ENCODE peak calls at places on chromosomes 13 and 19, in six cellular contexts. One of them, this sample, is unnamed.

GRCh38 chr19:3375221-3376088 is 9.1 kb downstream of the NFIC start:
- DNase-seq in transverse colon: peak
- DNase-seq in A549: no peak
- DNase-seq in IMR-90: peak
- DNase-seq in Peyer's patch: peak
- DNase-seq in uterus: peak
- DNase-seq in this sample: no peak

GRCh38 chr19:10120538-10121198 is 969 bp upstream of the EIF3G start:
- DNase-seq in transverse colon: no peak
- DNase-seq in A549: no peak
- DNase-seq in IMR-90: peak
- DNase-seq in Peyer's patch: no peak
- DNase-seq in uterus: no peak
- DNase-seq in this sample: no peak

GRCh38 chr19:15696654-15697194 is 23.8 kb downstream of the CYP4F12 start:
- DNase-seq in transverse colon: no peak
- DNase-seq in A549: no peak
- DNase-seq in IMR-90: no peak
- DNase-seq in Peyer's patch: no peak
- DNase-seq in uterus: no peak
- DNase-seq in this sample: no peak

GRCh38 chr13:94914829-94915228 is 202.5 kb upstream of the SOX21 start:
- DNase-seq in transverse colon: no peak
- DNase-seq in A549: no peak
- DNase-seq in IMR-90: no peak
- DNase-seq in Peyer's patch: no peak
- DNase-seq in uterus: no peak
- DNase-seq in this sample: no peak

GRCh38 chr13:59843040-59843439 is 320.7 kb downstream of the DIAPH3 start:
- DNase-seq in transverse colon: no peak
- DNase-seq in A549: no peak
- DNase-seq in IMR-90: no peak
- DNase-seq in Peyer's patch: no peak
- DNase-seq in uterus: no peak
- DNase-seq in this sample: no peak

GRCh38 chr19:13483215-13483614 is 23.1 kb downstream of the CACNA1A start:
- DNase-seq in transverse colon: no peak
- DNase-seq in A549: peak
- DNase-seq in IMR-90: no peak
- DNase-seq in Peyer's patch: no peak
- DNase-seq in uterus: no peak
- DNase-seq in this sample: no peak

GRCh38 chr19:2330632-2331284 is 2.3 kb downstream of the SPPL2B start:
- DNase-seq in transverse colon: peak
- DNase-seq in A549: no peak
- DNase-seq in IMR-90: no peak
- DNase-seq in Peyer's patch: peak
- DNase-seq in uterus: no peak
- DNase-seq in this sample: no peak

GRCh38 chr19:3125900-3126524 is 9.8 kb upstream of the GNA15 start:
- DNase-seq in transverse colon: peak
- DNase-seq in A549: peak
- DNase-seq in IMR-90: no peak
- DNase-seq in Peyer's patch: peak
- DNase-seq in uterus: peak
- DNase-seq in this sample: peak

GRCh38 chr13:97018029-97018819 is 23.9 kb upstream of the OXGR1 start:
- DNase-seq in transverse colon: peak
- DNase-seq in A549: peak
- DNase-seq in IMR-90: peak
- DNase-seq in Peyer's patch: peak
- DNase-seq in uterus: peak
- DNase-seq in this sample: peak

GRCh38 chr19:34260771-34261173 is 6.4 kb downstream of the GARRE1 start:
- DNase-seq in transverse colon: no peak
- DNase-seq in A549: no peak
- DNase-seq in IMR-90: peak
- DNase-seq in Peyer's patch: peak
- DNase-seq in uterus: no peak
- DNase-seq in this sample: no peak

GRCh38 chr13:106602178-106602577 is 34.2 kb upstream of the ARGLU1 start:
- DNase-seq in transverse colon: peak
- DNase-seq in A549: no peak
- DNase-seq in IMR-90: no peak
- DNase-seq in Peyer's patch: no peak
- DNase-seq in uterus: no peak
- DNase-seq in this sample: no peak

GRCh38 chr19:49829721-49830120 is 11.6 kb downstream of the MED25 start:
- DNase-seq in transverse colon: no peak
- DNase-seq in A549: no peak
- DNase-seq in IMR-90: no peak
- DNase-seq in Peyer's patch: no peak
- DNase-seq in uterus: no peak
- DNase-seq in this sample: no peak

GRCh38 chr13:46908511-46908910 is 11.7 kb upstream of the HTR2A start:
- DNase-seq in transverse colon: no peak
- DNase-seq in A549: no peak
- DNase-seq in IMR-90: peak
- DNase-seq in Peyer's patch: no peak
- DNase-seq in uterus: no peak
- DNase-seq in this sample: no peak

GRCh38 chr13:56039992-56040391 is 1100.7 kb upstream of the PRR20A start:
- DNase-seq in transverse colon: no peak
- DNase-seq in A549: no peak
- DNase-seq in IMR-90: no peak
- DNase-seq in Peyer's patch: no peak
- DNase-seq in uterus: no peak
- DNase-seq in this sample: no peak

GRCh38 chr13:33087790-33088189 is 71.6 kb downstream of the KL start:
- DNase-seq in transverse colon: no peak
- DNase-seq in A549: no peak
- DNase-seq in IMR-90: no peak
- DNase-seq in Peyer's patch: no peak
- DNase-seq in uterus: no peak
- DNase-seq in this sample: no peak

DNA sequence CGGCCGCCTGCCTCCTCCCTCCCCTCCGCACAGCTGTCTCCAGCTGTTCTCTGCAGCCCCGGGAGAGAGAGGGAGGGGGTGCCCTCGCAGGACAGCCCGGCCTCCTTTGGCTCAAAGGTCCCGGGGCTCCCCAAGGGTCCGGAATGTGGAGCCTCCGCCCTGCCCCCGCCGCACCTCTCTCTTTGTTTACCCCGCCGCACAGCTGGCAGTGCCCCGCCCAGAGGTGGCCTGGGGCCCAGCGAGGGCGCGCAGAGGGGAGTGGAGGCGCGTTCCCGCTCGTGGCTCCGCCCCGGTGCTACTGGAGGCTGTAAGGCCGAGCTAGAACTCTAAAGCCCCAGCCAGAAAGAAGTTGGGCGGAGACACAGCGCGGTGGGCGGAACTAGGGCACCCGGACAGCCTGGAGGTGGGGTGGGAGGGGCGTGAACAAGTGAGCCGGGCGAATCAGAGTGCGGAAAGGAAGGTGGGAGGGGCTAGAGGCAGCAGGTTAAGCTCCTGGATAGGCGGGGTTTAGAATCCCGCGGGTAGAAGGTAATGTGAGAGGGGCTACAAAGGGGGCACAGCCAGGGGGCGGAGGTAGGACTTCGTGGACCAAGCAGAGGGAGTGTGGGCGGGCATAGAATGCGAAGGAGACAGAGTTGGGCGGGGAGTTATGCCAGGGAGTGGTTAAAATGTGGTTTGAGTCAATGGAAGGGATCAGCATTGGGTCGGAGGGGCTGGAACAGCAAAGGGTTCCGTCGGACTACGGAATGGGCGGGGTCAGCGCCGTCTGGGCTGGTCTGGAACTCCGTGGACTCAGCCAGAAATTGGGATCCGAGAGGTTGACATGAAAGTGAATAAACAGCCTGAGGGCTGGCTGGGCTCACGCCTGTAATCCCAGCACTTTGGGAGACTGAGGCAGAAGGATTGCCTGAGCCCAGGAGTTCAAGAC is 2.8 kb downstream of the LTBP4 start:
- DNase-seq in transverse colon: peak
- DNase-seq in A549: peak
- DNase-seq in IMR-90: peak
- DNase-seq in Peyer's patch: peak
- DNase-seq in uterus: peak
- DNase-seq in this sample: peak
- TF ChIP-seq POLR2A in transverse colon: peak
- TF ChIP-seq POLR2A in A549: peak
- TF ChIP-seq POLR2A in IMR-90: no peak
- TF ChIP-seq POLR2A in Peyer's patch: peak
- TF ChIP-seq POLR2A in uterus: peak
- TF ChIP-seq POLR2A in this sample: peak

DNA sequence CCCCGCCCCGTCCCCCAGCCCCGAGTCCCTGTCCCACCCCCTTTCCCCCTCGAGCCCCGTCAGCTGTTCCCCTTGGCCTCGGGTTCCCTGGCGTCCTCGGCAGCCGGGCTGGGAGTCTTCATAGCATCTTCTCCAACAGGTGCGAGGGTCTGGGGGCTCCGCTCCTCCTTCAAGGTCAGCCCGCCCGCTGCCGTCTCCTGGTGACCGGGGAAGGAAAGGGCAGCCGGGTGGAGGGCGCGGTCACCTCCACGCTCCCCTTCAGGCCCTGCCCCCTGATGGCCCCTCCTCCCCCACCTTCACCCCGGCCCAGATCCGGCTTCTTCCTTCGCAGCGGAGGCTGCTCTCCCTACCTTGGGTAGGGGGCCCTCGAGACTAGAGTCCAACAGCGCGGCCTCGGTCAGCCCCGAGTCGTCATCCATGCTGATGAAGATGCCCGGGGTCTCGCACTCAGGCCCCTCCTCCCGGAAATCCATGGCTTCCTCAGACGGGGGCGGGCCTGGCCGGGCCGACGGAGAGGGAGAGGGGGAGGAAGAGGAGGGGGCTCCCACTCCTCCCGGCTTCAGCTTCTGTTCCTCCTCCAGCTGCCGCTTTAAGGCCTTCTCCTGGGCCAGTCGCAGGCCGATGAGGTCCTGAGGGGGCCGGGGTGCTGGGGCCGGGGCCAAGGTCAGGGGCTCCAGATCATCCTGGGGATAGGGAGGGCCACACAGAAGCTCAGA is 551 bp upstream of the RSPH6A start:
- DNase-seq in transverse colon: no peak
- DNase-seq in A549: no peak
- DNase-seq in IMR-90: no peak
- DNase-seq in Peyer's patch: no peak
- DNase-seq in uterus: no peak
- DNase-seq in this sample: no peak
- TF ChIP-seq POLR2A in transverse colon: no peak
- TF ChIP-seq POLR2A in A549: no peak
- TF ChIP-seq POLR2A in IMR-90: no peak
- TF ChIP-seq POLR2A in Peyer's patch: no peak
- TF ChIP-seq POLR2A in uterus: no peak
- TF ChIP-seq POLR2A in this sample: no peak

DNA sequence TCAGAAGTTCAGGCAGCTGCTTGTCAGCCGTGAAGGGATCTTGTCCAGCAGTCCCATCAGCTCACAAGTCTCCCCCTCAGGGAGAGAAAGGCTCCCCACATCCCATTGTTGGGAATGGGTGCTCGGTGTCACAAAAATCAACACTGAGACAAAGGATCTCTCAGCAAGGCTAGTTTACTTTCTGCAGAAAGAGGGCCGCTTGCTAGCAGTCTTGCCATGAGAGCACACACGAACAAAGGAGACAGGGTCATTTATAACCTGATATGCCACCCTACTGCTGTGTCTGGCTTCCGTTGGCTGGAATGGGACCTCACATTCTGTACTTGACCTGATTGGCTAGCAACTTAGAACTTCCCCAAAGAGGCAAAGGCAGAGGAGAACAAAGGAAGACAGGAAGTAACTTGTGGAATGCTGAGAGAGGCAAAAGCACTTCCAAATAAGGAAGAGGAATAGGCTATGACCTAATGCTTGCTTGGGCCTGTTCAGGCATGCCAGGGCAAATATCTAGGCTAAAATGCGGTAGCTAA is 8.7 kb upstream of the IGFL3 start:
- DNase-seq in transverse colon: no peak
- DNase-seq in A549: peak
- DNase-seq in IMR-90: peak
- DNase-seq in Peyer's patch: no peak
- DNase-seq in uterus: peak
- DNase-seq in this sample: no peak
- TF ChIP-seq POLR2A in transverse colon: no peak
- TF ChIP-seq POLR2A in A549: no peak
- TF ChIP-seq POLR2A in IMR-90: peak
- TF ChIP-seq POLR2A in Peyer's patch: no peak
- TF ChIP-seq POLR2A in uterus: peak
- TF ChIP-seq POLR2A in this sample: no peak

GRCh38 chr19:4791183-4792018 is at the start of gene FEM1A:
- DNase-seq in transverse colon: peak
- DNase-seq in A549: peak
- DNase-seq in IMR-90: peak
- DNase-seq in Peyer's patch: peak
- DNase-seq in uterus: peak
- DNase-seq in this sample: peak
- TF ChIP-seq POLR2A in transverse colon: peak
- TF ChIP-seq POLR2A in A549: peak
- TF ChIP-seq POLR2A in IMR-90: peak
- TF ChIP-seq POLR2A in Peyer's patch: peak
- TF ChIP-seq POLR2A in uterus: peak
- TF ChIP-seq POLR2A in this sample: peak

DNA sequence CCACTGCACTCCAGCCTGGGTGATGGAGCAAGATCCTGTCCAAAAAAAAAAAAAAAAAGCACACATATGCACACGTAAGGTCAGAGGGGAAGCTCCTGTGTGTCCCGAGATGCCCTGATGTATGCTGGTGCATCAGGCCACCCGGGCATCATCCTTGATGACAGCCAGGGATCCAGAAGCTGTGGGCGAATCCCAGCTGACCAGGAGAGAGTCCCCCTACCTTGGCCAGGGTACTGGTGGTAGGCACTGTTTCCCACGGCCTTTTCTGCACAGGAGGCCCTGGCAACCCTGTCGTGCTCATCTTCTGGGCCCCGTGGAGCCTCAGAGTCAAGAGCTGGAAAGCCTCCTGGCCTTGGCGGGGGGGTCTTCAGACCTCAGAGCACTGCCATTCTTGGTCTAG is 14.0 kb downstream of the MYDGF start:
- DNase-seq in transverse colon: no peak
- DNase-seq in A549: no peak
- DNase-seq in IMR-90: no peak
- DNase-seq in Peyer's patch: no peak
- DNase-seq in uterus: no peak
- DNase-seq in this sample: no peak
- TF ChIP-seq POLR2A in transverse colon: no peak
- TF ChIP-seq POLR2A in A549: no peak
- TF ChIP-seq POLR2A in IMR-90: no peak
- TF ChIP-seq POLR2A in Peyer's patch: no peak
- TF ChIP-seq POLR2A in uterus: no peak
- TF ChIP-seq POLR2A in this sample: no peak

GRCh38 chr19:46856062-46857022 is 4.5 kb upstream of the ARHGAP35 start:
- DNase-seq in transverse colon: peak
- DNase-seq in A549: peak
- DNase-seq in IMR-90: peak
- DNase-seq in Peyer's patch: peak
- DNase-seq in uterus: peak
- DNase-seq in this sample: peak
- TF ChIP-seq POLR2A in transverse colon: no peak
- TF ChIP-seq POLR2A in A549: no peak
- TF ChIP-seq POLR2A in IMR-90: peak
- TF ChIP-seq POLR2A in Peyer's patch: no peak
- TF ChIP-seq POLR2A in uterus: no peak
- TF ChIP-seq POLR2A in this sample: no peak

This sample was measured in erythroblast.